ENCODE peak calls at places on chromosomes 16 and 17, in five cellular contexts. O is GM23338; P is thoracic aorta; F is fibroblast of lung; X is CD4-positive, alpha-beta memory T cell. E is an unnamed sample.
A peak's percentile ranks its signal among the peaks of the same experiment; 100 is the strongest.

GRCh38 chr16:31356566-31357323 is 1.8 kb downstream of the ITGAX start:
- DNase-seq in X (no peak), F (no peak), O (peak; percentile 50), P (no peak), E (no peak)

GRCh38 chr16:23847251-23847650 is 11.5 kb downstream of the PRKCB start:
- DNase-seq in F (no peak), X (no peak), O (no peak), P (no peak), E (no peak)

GRCh38 chr17:8162232-8162996 is at the start of gene VAMP2:
- DNase-seq in P (no peak), X (peak; percentile 89), F (peak; percentile 52), O (peak; percentile 85), E (peak; percentile 86)

GRCh38 chr16:17215306-17215705 is 255.5 kb downstream of the XYLT1 start:
- DNase-seq in O (no peak), F (no peak), P (no peak), X (no peak), E (no peak)

GRCh38 chr16:27253526-27253930 is 15.0 kb downstream of the NSMCE1 start:
- DNase-seq in P (no peak), O (no peak), X (no peak), F (peak; percentile 91), E (no peak)

GRCh38 chr16:24721830-24722238 is 7.6 kb upstream of the TNRC6A start:
- DNase-seq in O (no peak), F (peak; percentile 73), P (no peak), X (no peak), E (no peak)

GRCh38 chr16:75319513-75320401 is 68.3 kb upstream of the BCAR1 start:
- DNase-seq in P (no peak), F (peak; percentile 95), O (no peak), X (peak; percentile 17), E (no peak)

GRCh38 chr16:80569440-80570105 is 28.8 kb downstream of the DYNLRB2 start:
- DNase-seq in X (no peak), F (peak; percentile 93), P (no peak), O (no peak), E (peak; percentile 3)

GRCh38 chr16:20114356-20114755 is 40.7 kb upstream of the GPR139 start:
- DNase-seq in P (no peak), X (no peak), F (no peak), O (no peak), E (no peak)

GRCh38 chr17:17120716-17121115 is 78.5 kb downstream of the MPRIP start:
- DNase-seq in F (no peak), X (no peak), O (no peak), P (no peak), E (no peak)

GRCh38 chr16:4315185-4316102 is at the start of gene GLIS2:
- DNase-seq in P (no peak), O (peak; percentile 89), F (peak; percentile 86), X (peak; percentile 16), E (no peak)

GRCh38 chr16:54926166-54926838 is 4.4 kb upstream of the IRX5 start:
- DNase-seq in F (peak; percentile 83), P (no peak), X (no peak), O (no peak), E (no peak)

GRCh38 chr17:77560417-77560816 is 398.1 kb upstream of the TNRC6C start:
- DNase-seq in O (no peak), F (no peak), P (no peak), X (no peak), E (no peak)

GRCh38 chr17:83203073-83203471 is 123.7 kb downstream of the METRNL start:
- DNase-seq in O (no peak), P (peak; percentile 12), F (peak; percentile 91), X (no peak), E (no peak)

GRCh38 chr17:61794792-61795191 is 68.5 kb downstream of the BRIP1 start:
- DNase-seq in P (no peak), O (no peak), F (no peak), X (no peak), E (no peak)

GRCh38 chr16:16021988-16022682 is 72.7 kb downstream of the ABCC1 start:
- DNase-seq in O (no peak), X (no peak), P (peak; percentile 95), F (peak; percentile 96), E (no peak)

GRCh38 chr17:17740627-17741237 is 59.5 kb downstream of the RAI1 start:
- DNase-seq in X (no peak), P (no peak), F (peak; percentile 67), O (no peak), E (no peak)

GRCh38 chr16:68898026-68898425 is 54.7 kb downstream of the TANGO6 start:
- DNase-seq in P (no peak), O (no peak), X (no peak), F (no peak), E (no peak)

GRCh38 chr16:27335349-27336052 is 21.7 kb downstream of the IL4R start:
- DNase-seq in O (no peak), F (peak; percentile 36), P (no peak), X (no peak), E (no peak)

GRCh38 chr16:27531186-27531585 is 18.5 kb downstream of the GTF3C1 start:
- DNase-seq in O (no peak), P (no peak), X (no peak), F (no peak), E (no peak)

GRCh38 chr16:82990155-82990554 is 363.4 kb downstream of the CDH13 start:
- DNase-seq in P (no peak), O (no peak), F (peak; percentile 82), X (no peak), E (no peak)
- H3K27ac ChIP-seq in P (no peak overlapping the region), O (no peak overlapping the region), F (no peak overlapping the region), X (no peak overlapping the region), E (no peak overlapping the region)

GRCh38 chr16:46920402-46921068 is 36.4 kb downstream of the GPT2 start:
- DNase-seq in O (no peak), F (no peak), P (no peak), X (no peak), E (no peak)

GRCh38 chr16:46918905-46919792 is 35.0 kb downstream of the GPT2 start:
- DNase-seq in P (no peak), O (no peak), X (no peak), F (no peak), E (no peak)

GRCh38 chr16:46923513-46924295 is 39.5 kb downstream of the GPT2 start:
- DNase-seq in P (no peak), X (no peak), F (no peak), O (no peak), E (no peak)

GRCh38 chr16:46924402-46924801 is 40.2 kb downstream of the GPT2 start:
- DNase-seq in X (no peak), O (no peak), P (no peak), F (no peak), E (no peak)

GRCh38 chr16:46922239-46922638 is 38.1 kb downstream of the GPT2 start:
- DNase-seq in F (no peak), X (no peak), O (no peak), P (no peak), E (no peak)
- H3K27ac ChIP-seq in F (no peak overlapping the region), X (no peak overlapping the region), O (no peak overlapping the region), P (no peak overlapping the region), E (no peak overlapping the region)

DNA sequence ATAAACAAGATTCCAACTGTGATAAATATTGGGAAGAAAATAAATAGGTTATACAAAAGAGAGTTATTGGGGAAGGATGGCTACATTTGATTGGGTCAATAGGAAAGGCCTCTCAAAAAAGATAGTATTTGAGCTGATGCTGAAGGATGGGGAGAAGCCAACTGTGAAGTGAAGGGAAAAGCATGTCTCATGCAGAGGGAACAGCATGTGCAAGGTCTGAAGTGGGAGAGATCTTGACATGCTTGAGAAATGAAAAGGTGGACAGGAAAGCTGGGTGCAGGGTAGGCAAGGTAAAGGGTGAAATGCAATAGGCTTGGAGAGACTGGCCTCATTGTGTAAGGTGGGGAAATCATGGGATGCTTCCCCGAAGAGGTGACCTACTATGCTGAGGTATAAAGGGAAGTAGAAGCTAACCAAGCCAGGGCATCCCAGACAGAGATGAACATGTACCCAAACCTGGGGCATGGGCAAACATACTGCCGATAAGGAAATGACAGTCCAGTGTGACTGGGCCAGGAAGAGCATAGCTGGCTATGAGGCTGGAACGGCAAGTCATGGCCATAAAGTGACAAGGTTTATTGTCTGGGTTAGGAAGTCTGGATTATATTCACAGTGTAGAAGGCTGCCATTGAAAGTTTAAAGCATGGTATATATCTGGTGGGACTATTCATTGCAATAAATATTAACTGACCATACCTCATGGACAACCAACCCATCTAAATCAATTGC is 91.2 kb downstream of the TOX3 start:
- DNase-seq in O (no peak), P (no peak), X (no peak), F (no peak), E (no peak)
- H3K27ac ChIP-seq in O (no peak overlapping the region), P (no peak overlapping the region), X (no peak overlapping the region), F (no peak overlapping the region), E (no peak overlapping the region)

DNA sequence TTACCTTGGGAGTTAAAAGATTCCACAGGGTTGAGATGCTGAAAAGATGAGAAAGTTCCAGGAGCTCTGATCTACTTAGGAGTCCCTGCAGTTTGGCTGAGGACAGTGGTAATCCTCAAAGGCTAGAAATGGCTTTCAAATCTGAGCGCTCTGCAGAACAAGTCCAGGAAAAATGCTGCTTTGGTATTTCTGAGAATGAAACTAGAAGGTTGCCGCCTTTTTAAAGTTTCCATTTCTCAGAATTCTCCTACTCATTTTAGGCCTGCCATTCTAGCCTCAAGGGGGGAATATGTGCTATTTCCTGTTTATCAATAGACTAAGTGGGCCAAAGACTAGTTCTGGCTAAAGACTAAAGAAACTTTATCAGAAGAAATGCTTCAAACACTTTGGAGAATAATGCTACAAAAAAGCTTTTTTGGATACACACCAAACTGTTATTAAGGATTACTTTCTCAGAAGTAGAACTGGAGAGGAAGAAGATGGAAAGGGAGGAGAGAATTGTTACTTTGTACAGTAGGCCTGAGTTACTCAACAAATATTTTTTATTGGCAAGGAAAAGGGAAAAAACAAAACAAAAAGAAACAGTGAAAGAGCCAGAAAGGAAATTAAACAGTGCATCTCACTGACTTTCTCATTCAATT is at the start of gene SLFN12L:
- DNase-seq in O (no peak), F (no peak), X (peak; percentile 43), P (no peak), E (no peak)
- H3K27ac ChIP-seq in O (no peak within 1 kb of the TSS), F (no peak within 1 kb of the TSS), X (peak within 1 kb of the TSS; percentile 74), P (no peak within 1 kb of the TSS), E (peak within 1 kb of the TSS; percentile 55)

GRCh38 chr16:70705056-70705455 is 19.2 kb upstream of the MTSS2 start:
- DNase-seq in F (peak; percentile 41), X (no peak), O (no peak), P (no peak), E (no peak)
- H3K27ac ChIP-seq in F (peak overlapping the region; percentile 97), X (no peak overlapping the region), O (no peak overlapping the region), P (peak overlapping the region; percentile 96), E (no peak overlapping the region)